ENCODE peak calls at places on chromosomes 2 and 18, in five cellular contexts. One of them, this sample, is unnamed.
A peak's percentile ranks its signal among the peaks of the same experiment; 100 is the strongest.

GRCh38 chr2:85318222-85319182 is 9.3 kb downstream of the TGOLN2 start:
- DNase-seq in IMR-90: peak; percentile 91
- DNase-seq in SJSA1: no peak
- DNase-seq in HCT116: no peak
- DNase-seq in fibroblast of lung: peak; percentile 59
- DNase-seq in this sample: no peak

GRCh38 chr2:30200875-30201274 is 30.5 kb upstream of the LBH start:
- DNase-seq in fibroblast of lung: no peak
- DNase-seq in SJSA1: no peak
- DNase-seq in IMR-90: no peak
- DNase-seq in HCT116: no peak
- DNase-seq in this sample: no peak

GRCh38 chr2:240463866-240464481 is 28.5 kb downstream of the GPC1 start:
- DNase-seq in SJSA1: peak; percentile 38
- DNase-seq in HCT116: no peak
- DNase-seq in fibroblast of lung: no peak
- DNase-seq in IMR-90: no peak
- DNase-seq in this sample: no peak

GRCh38 chr18:42563995-42564394 is 551.5 kb downstream of the RIT2 start:
- DNase-seq in IMR-90: no peak
- DNase-seq in SJSA1: no peak
- DNase-seq in fibroblast of lung: no peak
- DNase-seq in HCT116: no peak
- DNase-seq in this sample: no peak

GRCh38 chr2:230956827-230957755 is 32.0 kb upstream of the GPR55 start:
- DNase-seq in IMR-90: peak; percentile 49
- DNase-seq in HCT116: peak; percentile 42
- DNase-seq in fibroblast of lung: peak; percentile 65
- DNase-seq in SJSA1: peak; percentile 87
- DNase-seq in this sample: no peak

GRCh38 chr18:8856187-8856586 is 150.8 kb downstream of the MTCL1 start:
- DNase-seq in HCT116: no peak
- DNase-seq in IMR-90: no peak
- DNase-seq in SJSA1: no peak
- DNase-seq in fibroblast of lung: no peak
- DNase-seq in this sample: no peak

GRCh38 chr18:49626842-49627360 is 65.0 kb downstream of the LIPG start:
- DNase-seq in fibroblast of lung: no peak
- DNase-seq in IMR-90: no peak
- DNase-seq in HCT116: no peak
- DNase-seq in SJSA1: no peak
- DNase-seq in this sample: no peak

GRCh38 chr2:200787351-200788128 is 24.2 kb upstream of the BZW1 start:
- DNase-seq in HCT116: no peak
- DNase-seq in IMR-90: peak; percentile 98
- DNase-seq in SJSA1: peak; percentile 71
- DNase-seq in fibroblast of lung: peak; percentile 97
- DNase-seq in this sample: peak; percentile 96

GRCh38 chr2:246489-247145 is 17.2 kb downstream of the SH3YL1 start:
- DNase-seq in HCT116: peak; percentile 36
- DNase-seq in fibroblast of lung: peak; percentile 69
- DNase-seq in IMR-90: peak; percentile 85
- DNase-seq in SJSA1: no peak
- DNase-seq in this sample: peak; percentile 46

GRCh38 chr2:223093436-223093839 is 41.4 kb downstream of the KCNE4 start:
- DNase-seq in HCT116: no peak
- DNase-seq in SJSA1: peak; percentile 75
- DNase-seq in fibroblast of lung: peak; percentile 90
- DNase-seq in IMR-90: peak; percentile 72
- DNase-seq in this sample: no peak

GRCh38 chr2:65350714-65351113 is 81.7 kb downstream of the SPRED2 start:
- DNase-seq in IMR-90: no peak
- DNase-seq in HCT116: no peak
- DNase-seq in SJSA1: no peak
- DNase-seq in fibroblast of lung: no peak
- DNase-seq in this sample: no peak

GRCh38 chr2:173715483-173715882 is 249.7 kb downstream of the SP3 start:
- DNase-seq in fibroblast of lung: peak; percentile 45
- DNase-seq in SJSA1: no peak
- DNase-seq in IMR-90: no peak
- DNase-seq in HCT116: no peak
- DNase-seq in this sample: no peak

GRCh38 chr2:25241452-25241851 is 73.1 kb upstream of the POMC start:
- DNase-seq in fibroblast of lung: no peak
- DNase-seq in HCT116: no peak
- DNase-seq in IMR-90: no peak
- DNase-seq in SJSA1: no peak
- DNase-seq in this sample: no peak
- H3K36me3 ChIP-seq in fibroblast of lung: peaks cover 18% of the 10 kb centered on the region
- H3K36me3 ChIP-seq in HCT116: no peaks in the 10 kb centered on the region
- H3K36me3 ChIP-seq in IMR-90: peaks cover 79% of the 10 kb centered on the region
- H3K36me3 ChIP-seq in SJSA1: peaks cover 9% of the 10 kb centered on the region
- H3K36me3 ChIP-seq in this sample: peaks cover 5% of the 10 kb centered on the region

GRCh38 chr18:55547705-55548056 is 40.3 kb downstream of the TCF4 start:
- DNase-seq in SJSA1: no peak
- DNase-seq in fibroblast of lung: no peak
- DNase-seq in IMR-90: no peak
- DNase-seq in HCT116: no peak
- DNase-seq in this sample: no peak

GRCh38 chr18:55543130-55543704 is 44.8 kb downstream of the TCF4 start:
- DNase-seq in IMR-90: no peak
- DNase-seq in fibroblast of lung: no peak
- DNase-seq in HCT116: no peak
- DNase-seq in SJSA1: no peak
- DNase-seq in this sample: no peak

GRCh38 chr18:55549474-55550104 is 38.4 kb downstream of the TCF4 start:
- DNase-seq in fibroblast of lung: no peak
- DNase-seq in HCT116: no peak
- DNase-seq in SJSA1: no peak
- DNase-seq in IMR-90: no peak
- DNase-seq in this sample: no peak

GRCh38 chr18:55544028-55544427 is 44.0 kb downstream of the TCF4 start:
- DNase-seq in SJSA1: no peak
- DNase-seq in HCT116: no peak
- DNase-seq in fibroblast of lung: no peak
- DNase-seq in IMR-90: no peak
- DNase-seq in this sample: no peak

DNA sequence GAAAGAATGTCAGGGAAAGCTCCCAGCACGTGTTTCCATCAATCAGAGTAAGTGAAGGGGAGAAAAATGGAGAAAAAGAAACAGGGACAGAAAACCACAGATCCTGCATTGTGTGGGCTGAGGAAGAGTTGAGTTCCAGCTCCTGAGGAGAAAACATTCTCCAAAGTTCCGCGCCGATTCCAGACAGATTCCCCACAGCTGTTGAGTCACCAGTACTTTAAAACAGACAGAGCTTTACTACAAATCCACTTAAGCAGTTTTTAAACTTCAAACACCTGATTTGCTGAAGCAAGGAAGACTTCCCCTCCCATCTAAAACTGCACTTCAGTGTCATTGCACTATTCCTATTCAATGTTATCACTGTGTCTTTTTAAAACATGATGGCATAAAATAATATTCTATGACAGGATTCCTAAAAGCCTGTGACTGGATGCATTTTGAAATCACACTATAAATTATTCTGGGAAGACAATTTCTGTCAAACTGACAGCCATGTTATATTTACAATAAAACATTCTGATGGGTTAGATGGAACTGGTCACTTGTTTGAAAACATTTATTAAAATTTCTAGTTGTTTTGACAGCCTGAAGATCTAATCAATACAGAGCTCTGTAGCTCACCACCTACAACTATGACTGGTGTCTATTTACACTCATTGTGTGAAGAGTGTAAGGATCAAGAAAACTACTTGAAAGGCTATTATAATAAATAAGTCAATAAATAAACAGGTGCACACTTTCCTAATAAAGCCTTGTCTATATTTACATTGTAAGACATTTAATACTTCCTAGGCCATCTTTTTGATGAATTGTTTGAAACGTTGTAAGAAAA is 40.9 kb downstream of the TCF4 start:
- DNase-seq in IMR-90: peak; percentile 82
- DNase-seq in SJSA1: no peak
- DNase-seq in fibroblast of lung: peak; percentile 94
- DNase-seq in HCT116: no peak
- DNase-seq in this sample: no peak
- H3K4me3 ChIP-seq in IMR-90: peak overlapping the region; percentile 30
- H3K4me3 ChIP-seq in SJSA1: peak overlapping the region; percentile 16
- H3K4me3 ChIP-seq in fibroblast of lung: peak overlapping the region; percentile 49
- H3K4me3 ChIP-seq in HCT116: no peak overlapping the region
- H3K4me3 ChIP-seq in this sample: no peak overlapping the region

GRCh38 chr2:238259085-238260020 is 19.5 kb upstream of the HES6 start:
- DNase-seq in IMR-90: no peak
- DNase-seq in SJSA1: no peak
- DNase-seq in fibroblast of lung: no peak
- DNase-seq in HCT116: no peak
- DNase-seq in this sample: peak; percentile 66
- H3K36me3 ChIP-seq in IMR-90: peaks cover 18% of the 10 kb centered on the region
- H3K36me3 ChIP-seq in SJSA1: peaks cover 69% of the 10 kb centered on the region
- H3K36me3 ChIP-seq in fibroblast of lung: peaks cover 6% of the 10 kb centered on the region
- H3K36me3 ChIP-seq in HCT116: no peaks in the 10 kb centered on the region
- H3K36me3 ChIP-seq in this sample: no peaks in the 10 kb centered on the region

GRCh38 chr2:232318175-232318855 is 60.2 kb upstream of the ALPP start:
- DNase-seq in SJSA1: no peak
- DNase-seq in fibroblast of lung: no peak
- DNase-seq in IMR-90: no peak
- DNase-seq in HCT116: no peak
- DNase-seq in this sample: no peak

GRCh38 chr2:232316382-232317190 is 62.0 kb upstream of the ALPP start:
- DNase-seq in HCT116: no peak
- DNase-seq in fibroblast of lung: no peak
- DNase-seq in SJSA1: no peak
- DNase-seq in IMR-90: no peak
- DNase-seq in this sample: no peak

GRCh38 chr2:232315923-232316299 is 62.6 kb upstream of the ALPP start:
- DNase-seq in IMR-90: no peak
- DNase-seq in fibroblast of lung: no peak
- DNase-seq in HCT116: no peak
- DNase-seq in SJSA1: no peak
- DNase-seq in this sample: no peak

GRCh38 chr2:232319117-232320037 is 59.2 kb upstream of the ALPP start:
- DNase-seq in HCT116: no peak
- DNase-seq in fibroblast of lung: no peak
- DNase-seq in SJSA1: no peak
- DNase-seq in IMR-90: no peak
- DNase-seq in this sample: no peak

DNA sequence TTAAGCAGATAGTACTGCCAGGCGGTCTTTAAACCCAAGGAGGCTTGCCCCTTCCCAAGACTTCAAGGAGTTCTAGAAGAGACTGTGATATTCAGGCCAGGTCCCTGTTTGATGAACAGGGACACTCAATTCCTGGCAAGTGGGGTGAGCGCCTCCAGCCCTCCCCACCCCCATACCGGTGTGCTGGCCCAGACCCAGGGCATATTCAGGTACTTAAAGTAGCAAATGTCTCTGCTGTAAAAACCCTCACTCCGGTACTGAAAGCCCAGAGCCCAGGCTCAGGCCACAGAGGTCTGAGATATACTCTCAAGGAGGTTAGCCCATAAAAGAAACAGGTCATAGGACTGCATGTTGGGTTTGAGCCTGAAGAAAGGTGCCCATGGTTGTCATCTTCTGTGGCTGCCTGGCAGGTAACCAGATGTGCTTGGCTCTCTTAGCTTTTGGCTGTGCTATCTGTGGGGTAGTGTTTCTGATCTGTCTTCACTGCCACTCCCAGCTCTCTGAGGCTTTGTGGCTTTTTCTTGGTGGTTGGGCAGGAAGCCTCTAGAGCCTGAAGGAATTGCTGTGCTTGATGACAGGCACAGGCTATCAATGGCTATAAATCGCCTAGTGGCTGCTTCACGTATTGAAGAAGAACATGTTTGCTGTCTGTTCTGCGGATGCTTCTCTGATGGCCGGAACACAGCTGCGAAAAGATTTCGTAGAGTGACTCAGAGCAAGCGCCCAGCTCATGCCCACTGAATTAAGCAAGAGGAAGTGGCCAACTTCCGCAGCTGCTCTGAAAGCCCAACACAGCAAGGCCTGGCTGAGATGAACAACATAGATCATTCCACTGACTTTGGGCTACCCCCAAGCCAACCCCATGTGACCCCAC is 63.3 kb upstream of the ALPP start:
- DNase-seq in SJSA1: peak; percentile 78
- DNase-seq in HCT116: no peak
- DNase-seq in IMR-90: peak; percentile 30
- DNase-seq in fibroblast of lung: peak; percentile 81
- DNase-seq in this sample: no peak
- H3K4me3 ChIP-seq in SJSA1: no peak overlapping the region
- H3K4me3 ChIP-seq in HCT116: no peak overlapping the region
- H3K4me3 ChIP-seq in IMR-90: no peak overlapping the region
- H3K4me3 ChIP-seq in fibroblast of lung: no peak overlapping the region
- H3K4me3 ChIP-seq in this sample: no peak overlapping the region

GRCh38 chr2:179963626-179964025 is 43.5 kb downstream of the CWC22 start:
- DNase-seq in IMR-90: peak; percentile 80
- DNase-seq in SJSA1: no peak
- DNase-seq in fibroblast of lung: peak; percentile 60
- DNase-seq in HCT116: no peak
- DNase-seq in this sample: no peak

GRCh38 chr2:179966778-179967394 is 40.2 kb downstream of the CWC22 start:
- DNase-seq in HCT116: no peak
- DNase-seq in fibroblast of lung: no peak
- DNase-seq in IMR-90: no peak
- DNase-seq in SJSA1: no peak
- DNase-seq in this sample: no peak

GRCh38 chr2:179965291-179965690 is 41.8 kb downstream of the CWC22 start:
- DNase-seq in HCT116: no peak
- DNase-seq in IMR-90: no peak
- DNase-seq in SJSA1: no peak
- DNase-seq in fibroblast of lung: no peak
- DNase-seq in this sample: no peak
- H3K36me3 ChIP-seq in HCT116: peaks cover 13% of the 10 kb centered on the region
- H3K36me3 ChIP-seq in IMR-90: peaks cover 5% of the 10 kb centered on the region
- H3K36me3 ChIP-seq in SJSA1: peaks cover 57% of the 10 kb centered on the region
- H3K36me3 ChIP-seq in fibroblast of lung: no peaks in the 10 kb centered on the region
- H3K36me3 ChIP-seq in this sample: peaks cover 50% of the 10 kb centered on the region

DNA sequence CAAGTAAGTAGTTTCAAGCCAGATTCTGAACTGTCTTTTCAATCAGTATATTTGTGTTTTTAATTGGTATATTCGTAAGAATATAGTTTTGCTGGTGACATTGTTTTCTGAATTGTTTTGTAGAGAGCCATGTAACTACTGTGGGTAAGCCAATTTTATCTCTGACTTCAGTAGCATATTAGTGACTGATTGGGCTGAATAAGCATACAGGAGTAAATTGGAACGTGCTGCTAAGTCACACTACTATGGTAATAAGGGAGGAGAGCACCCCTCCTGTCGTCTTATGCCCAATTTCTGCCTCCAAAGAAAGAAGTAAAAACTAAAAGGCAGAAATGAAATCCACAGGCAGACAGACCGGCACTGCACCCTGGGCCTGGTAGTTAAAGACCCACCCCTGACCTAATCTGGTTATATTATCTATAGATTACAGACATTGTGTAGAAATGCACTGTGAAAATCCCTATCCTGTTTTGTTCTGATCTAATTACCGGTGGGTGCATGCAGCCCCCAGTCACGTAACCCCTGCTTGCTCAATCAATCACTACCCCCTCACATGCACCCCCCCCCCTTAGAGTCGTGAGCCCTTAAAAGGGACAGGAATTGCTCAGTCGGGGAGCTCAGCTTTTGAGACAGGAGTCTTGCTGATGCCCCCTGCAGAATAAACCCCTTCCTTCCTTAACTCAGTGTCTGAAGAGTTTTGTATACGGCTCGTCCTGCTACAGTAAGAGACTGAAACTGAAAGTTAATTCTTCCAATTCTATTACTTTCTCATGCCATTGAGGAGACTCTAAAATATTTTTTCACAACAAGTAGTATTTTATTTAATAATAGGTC is 166.9 kb downstream of the ZNF804A start:
- DNase-seq in SJSA1: no peak
- DNase-seq in IMR-90: no peak
- DNase-seq in HCT116: no peak
- DNase-seq in fibroblast of lung: no peak
- DNase-seq in this sample: no peak
- H3K4me3 ChIP-seq in SJSA1: no peak overlapping the region
- H3K4me3 ChIP-seq in IMR-90: peak overlapping the region; percentile 23
- H3K4me3 ChIP-seq in HCT116: no peak overlapping the region
- H3K4me3 ChIP-seq in fibroblast of lung: peak overlapping the region; percentile 14
- H3K4me3 ChIP-seq in this sample: no peak overlapping the region